ENCODE peak calls at places on chromosomes 6 and 20, in six cellular contexts. Q, S, P, L, K and H are unnamed samples.

GRCh38 chr6:144331610-144332009 is 46.5 kb downstream of the UTRN start:
- DNase-seq in Q (no peak), L (no peak), S (peak; percentile 49), K (no peak), P (no peak), H (no peak)

GRCh38 chr20:34970193-34971037 is 14.7 kb downstream of the MYH7B start:
- DNase-seq in L (no peak), S (no peak), P (no peak), K (no peak), Q (no peak), H (no peak)

GRCh38 chr20:401682-402495 is 6.2 kb upstream of the RBCK1 start:
- DNase-seq in S (peak; percentile 53), Q (no peak), K (no peak), P (peak; percentile 70), L (peak; percentile 74), H (no peak)

GRCh38 chr6:134176283-134176975 is 124.0 kb upstream of the SLC2A12 start:
- DNase-seq in S (peak; percentile 72), Q (peak; percentile 74), L (no peak), P (no peak), K (peak; percentile 57), H (no peak)

GRCh38 chr6:117143647-117144046 is 121.7 kb upstream of the VGLL2 start:
- DNase-seq in Q (no peak), L (no peak), K (no peak), P (no peak), S (no peak), H (no peak)

GRCh38 chr6:105108631-105109262 is 71.1 kb downstream of the POPDC3 start:
- DNase-seq in S (no peak), K (no peak), Q (no peak), L (no peak), P (no peak), H (no peak)

GRCh38 chr6:170024940-170025339 is 265.9 kb downstream of the DLL1 start:
- DNase-seq in Q (no peak), L (no peak), S (peak; percentile 15), P (no peak), K (no peak), H (no peak)

GRCh38 chr6:75205776-75206334 is at the start of gene COL12A1:
- DNase-seq in P (no peak), K (no peak), S (peak; percentile 99), L (no peak), Q (peak; percentile 95), H (peak; percentile 31)

GRCh38 chr6:87483929-87484328 is 11.2 kb downstream of the SLC35A1 start:
- DNase-seq in L (peak; percentile 57), P (peak; percentile 51), S (peak; percentile 12), Q (no peak), K (no peak), H (no peak)
- TF ChIP-seq CTCF in L (peak; percentile 80), P (peak; percentile 48), S (no peak), Q (no peak), K (no peak), H (peak; percentile 8)

GRCh38 chr20:5261763-5262162 is 55.0 kb downstream of the PROKR2 start:
- DNase-seq in P (no peak), L (no peak), K (no peak), S (no peak), Q (no peak), H (no peak)
- TF ChIP-seq CTCF in P (no peak), L (no peak), K (no peak), S (no peak), Q (no peak), H (no peak)

DNA sequence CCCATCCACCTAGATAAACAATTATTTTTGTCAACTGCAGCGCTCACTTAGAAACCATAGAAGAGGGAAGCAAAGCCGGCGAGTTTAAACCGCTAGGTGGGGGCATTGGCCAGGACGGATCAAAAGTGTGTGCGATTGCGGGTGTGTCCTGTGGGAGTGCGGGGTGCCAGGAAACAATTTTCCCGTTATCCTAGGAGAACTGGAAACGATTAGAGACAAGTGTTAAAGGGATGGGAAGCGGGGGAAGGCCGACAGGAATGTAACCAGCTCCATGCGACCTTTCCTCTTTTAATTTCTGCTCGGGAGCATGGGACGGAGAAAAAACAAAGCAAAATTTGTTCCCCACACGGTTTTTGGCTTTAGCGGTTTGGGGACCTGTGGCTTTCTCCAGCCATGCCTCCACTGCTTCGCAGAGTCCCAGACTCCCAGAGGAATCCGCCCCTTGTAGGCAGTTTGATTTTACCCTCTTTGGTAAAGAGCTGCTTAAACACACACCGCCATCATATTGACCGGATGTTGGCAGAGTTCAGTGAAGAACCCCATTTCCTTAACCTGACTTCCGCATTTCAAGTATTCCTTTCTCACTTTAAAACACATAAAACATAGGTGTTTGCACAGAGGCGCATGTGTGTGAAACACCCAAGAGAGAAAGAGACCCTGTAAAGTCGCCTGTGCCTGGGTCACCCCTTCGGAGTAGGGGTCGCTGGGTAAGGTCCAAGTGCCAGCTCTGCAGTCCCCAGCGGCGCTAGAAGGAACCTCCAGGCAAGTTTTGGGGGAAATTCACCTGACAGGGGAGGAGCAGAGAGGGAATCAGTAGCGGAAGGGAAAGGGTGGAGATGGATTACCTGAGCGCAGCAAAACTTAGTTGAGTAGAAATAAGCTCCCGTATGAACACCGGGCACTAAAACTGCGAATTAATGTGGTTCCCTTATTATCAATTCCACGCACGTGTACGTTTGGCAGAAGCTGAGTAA is 3.1 kb upstream of the HTR1B start:
- DNase-seq in P (no peak), L (no peak), S (peak; percentile 78), Q (peak; percentile 13), K (no peak), H (peak; percentile 63)
- TF ChIP-seq CTCF in P (no peak), L (no peak), S (peak; percentile 88), Q (peak; percentile 20), K (no peak), H (peak; percentile 65)

DNA sequence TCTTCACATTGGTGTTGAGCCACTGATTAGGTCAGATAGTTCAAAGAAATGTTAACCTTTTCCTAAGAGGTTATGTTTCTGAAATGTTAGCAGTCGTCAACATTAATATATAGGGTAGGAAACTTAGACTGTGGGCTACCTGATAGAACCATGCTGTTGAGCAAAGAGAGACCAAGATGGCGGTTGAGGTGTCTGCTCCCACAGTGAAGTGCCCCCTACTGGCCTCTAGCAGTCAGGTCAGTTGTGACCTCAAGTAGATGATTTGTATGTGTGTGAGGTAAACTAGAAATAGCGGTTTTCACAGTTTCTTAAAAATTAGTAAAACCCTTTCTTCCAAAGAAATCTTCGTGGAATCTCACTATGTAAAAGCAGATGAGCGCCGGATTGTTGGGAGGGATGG is 40.3 kb downstream of the MTHFD1L start:
- DNase-seq in L (no peak), S (no peak), K (no peak), P (no peak), Q (no peak), H (no peak)
- TF ChIP-seq CTCF in L (peak; percentile 74), S (peak; percentile 41), K (no peak), P (peak; percentile 43), Q (peak; percentile 3), H (peak; percentile 29)

DNA sequence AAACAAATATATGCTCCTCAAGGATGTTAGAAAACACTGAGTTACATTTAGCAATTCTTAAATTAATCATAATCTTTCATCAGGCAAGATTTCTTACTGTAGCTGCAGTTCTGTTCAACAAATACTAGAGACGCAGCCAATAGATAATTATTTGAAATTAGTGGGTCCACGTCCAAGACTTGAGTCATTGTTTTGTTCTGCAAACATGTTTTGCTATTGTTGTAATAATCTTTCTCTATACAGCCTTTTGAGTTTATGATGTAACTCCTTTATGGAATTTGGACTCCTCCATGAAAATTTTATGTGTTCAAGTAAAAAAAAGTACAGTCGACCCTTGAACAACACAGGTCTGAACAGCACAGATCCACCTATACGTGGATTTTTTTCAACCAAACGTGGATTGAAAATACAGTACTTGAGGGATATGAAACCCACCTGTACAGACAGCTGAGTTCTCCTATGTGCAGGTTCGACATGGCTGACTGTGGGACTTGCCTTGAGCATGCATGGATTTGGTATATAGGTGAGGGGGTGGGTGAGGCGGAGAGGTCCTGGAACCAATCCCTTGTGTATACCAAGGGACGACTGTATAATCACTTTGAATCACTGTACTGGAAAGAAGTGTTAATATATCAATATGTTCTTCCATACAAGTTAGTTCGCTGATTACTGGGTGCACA is 41.3 kb upstream of the SLC22A16 start:
- DNase-seq in S (peak; percentile 78), Q (no peak), L (no peak), P (no peak), K (no peak), H (no peak)
- TF ChIP-seq CTCF in S (no peak), Q (no peak), L (no peak), P (no peak), K (no peak), H (no peak)

GRCh38 chr20:20755674-20756319 is 43.4 kb upstream of the RALGAPA2 start:
- DNase-seq in L (no peak), Q (no peak), P (no peak), K (no peak), S (no peak), H (no peak)
- TF ChIP-seq CTCF in L (no peak), Q (no peak), P (no peak), K (no peak), S (no peak), H (no peak)

DNA sequence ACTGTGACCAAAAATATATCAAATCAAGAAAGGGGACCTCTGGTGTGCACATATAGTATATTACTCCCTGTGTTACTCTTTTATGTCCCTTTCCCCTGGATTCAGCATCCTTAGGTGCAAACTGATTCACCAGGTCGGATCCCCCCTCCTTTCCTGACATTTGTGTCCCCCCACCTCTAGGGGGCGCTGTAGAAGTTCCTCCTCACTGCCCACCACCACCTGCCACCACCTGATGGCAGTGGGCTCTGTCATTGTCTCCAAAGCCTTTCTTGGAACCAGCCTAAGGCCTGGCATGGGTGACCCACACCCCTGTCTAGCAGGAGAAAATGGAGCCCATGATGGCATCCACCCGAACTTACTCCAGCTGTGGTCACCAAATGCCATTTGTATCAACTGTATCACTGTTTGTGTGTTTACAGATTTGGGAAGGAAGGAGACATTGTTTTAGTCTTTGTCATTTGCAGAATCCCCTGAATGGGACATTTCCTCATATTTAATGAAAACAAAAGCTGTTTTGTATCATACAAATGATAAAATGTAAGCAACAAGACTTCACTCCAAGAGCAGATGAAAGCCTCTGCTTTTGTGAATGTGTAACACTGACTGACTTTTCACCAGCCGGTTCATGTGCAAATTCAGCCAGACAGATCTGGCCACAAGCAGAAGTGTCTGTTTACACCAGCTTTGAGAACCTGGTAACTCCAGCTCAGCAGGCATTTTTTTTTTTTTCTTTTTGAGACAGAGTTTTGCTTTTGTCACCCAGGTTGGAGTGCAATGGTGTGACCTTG is 66.2 kb downstream of the ARMC2 start:
- DNase-seq in L (peak; percentile 64), P (peak; percentile 45), S (no peak), K (no peak), Q (no peak), H (peak; percentile 18)
- TF ChIP-seq CTCF in L (peak; percentile 98), P (peak; percentile 75), S (peak; percentile 41), K (peak; percentile 44), Q (peak; percentile 7), H (peak; percentile 49)

DNA sequence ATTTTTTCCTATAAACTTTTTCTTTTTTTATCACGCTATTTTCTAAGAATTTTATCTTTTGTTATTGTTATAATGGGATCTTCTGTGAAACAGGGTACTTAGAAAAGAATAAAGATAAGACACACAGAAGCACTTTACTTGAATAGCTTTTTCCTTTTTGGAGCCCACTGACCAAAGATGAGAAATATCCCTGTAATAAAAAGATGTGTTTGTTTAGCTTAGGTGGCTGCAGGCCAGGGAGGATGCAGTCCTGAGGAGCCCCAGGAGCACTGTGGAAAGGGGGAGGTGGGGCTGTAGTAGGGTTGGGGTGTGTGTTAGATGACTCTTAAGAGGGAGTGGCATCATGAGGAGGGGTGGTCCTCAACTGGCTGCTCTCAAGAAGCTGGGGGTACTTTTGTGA is 128.6 kb downstream of the ARID1B start:
- DNase-seq in L (no peak), Q (no peak), P (no peak), K (no peak), S (no peak), H (no peak)
- TF ChIP-seq CTCF in L (no peak), Q (no peak), P (no peak), K (no peak), S (no peak), H (no peak)

GRCh38 chr20:57528148-57528547 is 3.2 kb upstream of the CTCFL start:
- DNase-seq in K (no peak), S (no peak), Q (no peak), L (no peak), P (no peak), H (no peak)
- TF ChIP-seq CTCF in K (no peak), S (no peak), Q (no peak), L (no peak), P (no peak), H (no peak)